ENCODE peak calls at places on chromosomes 4 and X, in nine cellular contexts. W is astrocyte of the spinal cord; G is fibroblast of pulmonary artery; J is nucleus accumbens; P is renal cortical epithelial cell; N is body of pancreas; Q is activated T-cell treated with anti-CD3 and anti-CD28 coated beads for 48 hours; U is HL-60; Y is activated naive CD4-positive, alpha-beta T cell. M is an unnamed sample.

GRCh38 chr4:101279377-101279871 is 67.9 kb downstream of the PPP3CA start:
- DNase-seq in J (no peak), U (no peak), W (peak), Q (no peak), P (peak), N (peak), G (peak), Y (no peak), M (peak)

GRCh38 chrX:21412883-21413282 is 38.7 kb downstream of the CNKSR2 start:
- DNase-seq in P (no peak), W (peak), U (no peak), Y (no peak), G (peak), N (no peak), Q (no peak), J (no peak), M (no peak)

GRCh38 chr4:73723029-73723428 is 17.3 kb upstream of the CXCL8 start:
- DNase-seq in W (no peak), Q (no peak), N (no peak), P (peak), J (no peak), Y (no peak), U (no peak), G (no peak), M (no peak)

GRCh38 chr4:153683763-153684181 is 308 bp upstream of the TLR2 start:
- DNase-seq in G (no peak), P (peak), Q (no peak), U (no peak), Y (no peak), N (no peak), J (no peak), W (no peak), M (no peak)

GRCh38 chr4:67122029-67122428 is 423.3 kb downstream of the CENPC start:
- DNase-seq in W (no peak), U (no peak), G (peak), N (no peak), Q (no peak), P (peak), Y (no peak), J (no peak), M (no peak)

GRCh38 chr4:168830777-168831512 is 179.1 kb downstream of the CBR4 start:
- DNase-seq in Q (no peak), Y (no peak), J (no peak), N (no peak), G (no peak), W (peak), P (no peak), U (no peak), M (peak)

GRCh38 chr4:68773699-68774098 is 42.1 kb upstream of the UGT2B10 start:
- DNase-seq in P (no peak), N (no peak), Y (no peak), G (no peak), U (no peak), W (no peak), J (no peak), Q (no peak), M (no peak)

GRCh38 chr4:103098746-103099421 is 750 bp downstream of the BDH2 start:
- DNase-seq in Q (no peak), Y (no peak), P (peak), W (no peak), U (no peak), J (no peak), G (peak), N (no peak), M (no peak)

GRCh38 chrX:111581086-111581485 is 69.6 kb downstream of the SERTM2 start:
- DNase-seq in W (peak), Y (no peak), Q (no peak), G (no peak), N (no peak), J (no peak), P (peak), U (no peak), M (no peak)

GRCh38 chrX:3370656-3371055 is 24.2 kb upstream of the MXRA5 start:
- DNase-seq in P (peak), U (no peak), G (no peak), N (no peak), Y (no peak), W (no peak), Q (no peak), J (no peak), M (no peak)

GRCh38 chr4:127140306-127140705 is 492.5 kb upstream of the INTU start:
- DNase-seq in G (no peak), U (no peak), J (no peak), Q (no peak), N (no peak), P (peak), W (peak), Y (no peak), M (no peak)

GRCh38 chr4:104989363-104989762 is 157.3 kb upstream of the TET2 start:
- DNase-seq in U (no peak), G (peak), W (peak), P (peak), N (no peak), J (no peak), Y (no peak), Q (no peak), M (no peak)

GRCh38 chrX:41067721-41068120 is 17.5 kb upstream of the USP9X start:
- DNase-seq in P (no peak), J (no peak), N (no peak), U (no peak), G (no peak), W (no peak), Y (no peak), Q (no peak), M (no peak)

GRCh38 chrX:107629533-107629909 is 1.2 kb downstream of the PRPS1 start:
- DNase-seq in Y (no peak), G (peak), J (no peak), N (no peak), Q (no peak), W (peak), P (peak), U (peak), M (peak)

GRCh38 chrX:17596051-17596450 is 141.2 kb upstream of the SCML1 start:
- DNase-seq in Q (no peak), W (no peak), Y (no peak), P (peak), G (no peak), J (no peak), N (no peak), U (no peak), M (no peak)

GRCh38 chrX:22758807-22759481 is 240.8 kb upstream of the DDX53 start:
- DNase-seq in Q (no peak), J (no peak), W (no peak), G (no peak), P (peak), U (no peak), Y (no peak), N (no peak), M (no peak)

GRCh38 chr4:1075809-1076524 is 37.4 kb downstream of the RNF212 start:
- DNase-seq in Q (no peak), G (no peak), U (no peak), P (no peak), W (no peak), N (no peak), J (no peak), Y (no peak), M (no peak)

GRCh38 chr4:118969359-118969758 is 80.7 kb downstream of the SYNPO2 start:
- DNase-seq in Q (no peak), G (peak), N (peak), J (no peak), W (peak), Y (no peak), P (peak), U (no peak), M (no peak)

GRCh38 chrX:145502670-145503069 is 255.4 kb downstream of the SPANXN1 start:
- DNase-seq in N (no peak), Q (no peak), Y (no peak), J (no peak), U (no peak), G (no peak), W (no peak), P (no peak), M (no peak)

GRCh38 chr4:37748546-37748945 is 62.4 kb upstream of the RELL1 start:
- DNase-seq in N (no peak), W (no peak), P (no peak), J (no peak), Y (no peak), Q (no peak), U (no peak), G (no peak), M (no peak)

GRCh38 chr4:113094327-113094726 is 44.9 kb downstream of the ANK2 start:
- DNase-seq in W (no peak), Q (no peak), N (no peak), Y (no peak), U (no peak), G (no peak), J (no peak), P (no peak), M (no peak)

GRCh38 chr4:33262809-33263208 is 2542.6 kb downstream of the PCDH7 start:
- DNase-seq in U (no peak), Q (no peak), G (peak), Y (no peak), P (no peak), J (no peak), W (peak), N (no peak), M (no peak)

GRCh38 chr4:8849266-8850073 is 22.2 kb downstream of the HMX1 start:
- DNase-seq in N (peak), U (no peak), J (no peak), P (no peak), W (no peak), Q (no peak), Y (no peak), G (no peak), M (no peak)

M was measured in germinal center.